ENCODE peak calls at places on chromosomes 4 and X, in five cellular contexts. J is K562, V is foreskin fibroblast, P is NB4, R is uterus. Q is an unnamed sample.

GRCh38 chrX:24372021-24372763 is 11.8 kb downstream of the SUPT20HL1 start:
- DNase-seq in J (no peak), V (no peak), P (no peak), R (no peak), Q (no peak)

GRCh38 chr4:100022792-100023222 is 72.7 kb upstream of the H2AZ1 start:
- DNase-seq in J (no peak), V (no peak), P (no peak), R (no peak), Q (no peak)

GRCh38 chr4:36651253-36651652 is 369.8 kb downstream of the DTHD1 start:
- DNase-seq in J (no peak), V (no peak), P (no peak), R (no peak), Q (no peak)

GRCh38 chrX:111181883-111182400 is 86.0 kb downstream of the PAK3 start:
- DNase-seq in J (no peak), V (no peak), P (no peak), R (no peak), Q (no peak)

GRCh38 chr4:108651068-108651794 is 832 bp downstream of the OSTC start:
- DNase-seq in J (peak; percentile 46), V (peak; percentile 42), P (peak; percentile 66), R (no peak), Q (peak; percentile 70)

GRCh38 chr4:28149762-28150161 is 1289.1 kb downstream of the STIM2 start:
- DNase-seq in J (no peak), V (no peak), P (no peak), R (no peak), Q (no peak)

GRCh38 chr4:125891597-125892258 is 577.0 kb downstream of the FAT4 start:
- DNase-seq in J (no peak), V (peak; percentile 75), P (no peak), R (no peak), Q (peak; percentile 13)

GRCh38 chr4:101306225-101306624 is 41.1 kb downstream of the PPP3CA start:
- DNase-seq in J (no peak), V (no peak), P (no peak), R (no peak), Q (no peak)

GRCh38 chrX:55056820-55057690 is 17.8 kb upstream of the PAGE2B start:
- DNase-seq in J (no peak), V (no peak), P (no peak), R (no peak), Q (peak; percentile 56)

GRCh38 chr4:175891863-175892262 is 79.8 kb upstream of the GPM6A start:
- DNase-seq in J (no peak), V (no peak), P (peak; percentile 19), R (no peak), Q (peak; percentile 0)

GRCh38 chr4:47195706-47196105 is 164.3 kb downstream of the GABRB1 start:
- DNase-seq in J (no peak), V (no peak), P (no peak), R (no peak), Q (no peak)

GRCh38 chr4:80196259-80197131 is 808 bp upstream of the PRDM8 start:
- DNase-seq in J (no peak), V (no peak), P (no peak), R (no peak), Q (no peak)

GRCh38 chrX:69050051-69050785 is 115.0 kb downstream of the PJA1 start:
- DNase-seq in J (no peak), V (no peak), P (no peak), R (no peak), Q (no peak)

GRCh38 chr4:73662709-73663546 is 42.7 kb upstream of the RASSF6 start:
- DNase-seq in J (peak; percentile 51), V (peak; percentile 62), P (peak; percentile 77), R (no peak), Q (peak; percentile 85)

GRCh38 chr4:172708184-172708583 is 460.4 kb upstream of the GALNT7 start:
- DNase-seq in J (no peak), V (no peak), P (no peak), R (no peak), Q (no peak)

GRCh38 chrX:1506916-1507315 is 30.1 kb downstream of the P2RY8 start:
- DNase-seq in J (no peak), V (no peak), P (no peak), R (no peak), Q (no peak)

GRCh38 chrX:123833387-123833786 is 26.5 kb upstream of the XIAP start:
- DNase-seq in J (peak; percentile 72), V (no peak), P (peak; percentile 71), R (peak; percentile 37), Q (peak; percentile 56)

GRCh38 chr4:147950261-147950660 is 218.4 kb downstream of the ARHGAP10 start:
- DNase-seq in J (no peak), V (no peak), P (no peak), R (no peak), Q (no peak)

GRCh38 chr4:11218692-11219091 is 210.0 kb downstream of the HS3ST1 start:
- DNase-seq in J (no peak), V (no peak), P (peak; percentile 10), R (no peak), Q (peak; percentile 6)

GRCh38 chr4:78298618-78299017 is 241.5 kb downstream of the FRAS1 start:
- DNase-seq in J (no peak), V (peak; percentile 59), P (no peak), R (no peak), Q (peak; percentile 54)

GRCh38 chr4:37812713-37813112 is 13.8 kb upstream of the PGM2 start:
- DNase-seq in J (no peak), V (peak; percentile 68), P (no peak), R (no peak), Q (peak; percentile 36)

GRCh38 chr4:95835672-95836071 is 4.2 kb upstream of the PDHA2 start:
- DNase-seq in J (no peak), V (no peak), P (peak; percentile 49), R (no peak), Q (no peak)

GRCh38 chr4:95181446-95182306 is 367.1 kb downstream of the UNC5C start:
- DNase-seq in J (peak; percentile 65), V (no peak), P (no peak), R (no peak), Q (no peak)

GRCh38 chr4:102574317-102574716 is 73.2 kb downstream of the NFKB1 start:
- DNase-seq in J (no peak), V (no peak), P (peak; percentile 78), R (no peak), Q (peak; percentile 25)

GRCh38 chr4:166435449-166435848 is 562.4 kb downstream of the TLL1 start:
- DNase-seq in J (no peak), V (peak; percentile 86), P (no peak), R (no peak), Q (peak; percentile 82)

GRCh38 chrX:148043456-148043855 is 62.3 kb downstream of the FMR1NB start:
- DNase-seq in J (no peak), V (no peak), P (peak; percentile 41), R (no peak), Q (peak; percentile 10)

GRCh38 chr4:38675167-38676121 is 11.4 kb downstream of the KLF3 start:
- DNase-seq in J (peak; percentile 67), V (peak; percentile 74), P (peak; percentile 90), R (peak; percentile 85), Q (peak; percentile 92)

GRCh38 chrX:19846995-19847790 is 40.2 kb downstream of the SH3KBP1 start:
- DNase-seq in J (peak; percentile 16), V (peak; percentile 74), P (peak; percentile 87), R (peak; percentile 28), Q (peak; percentile 74)

GRCh38 chr4:75248770-75249467 is 265.3 kb downstream of the RCHY1 start:
- DNase-seq in J (no peak), V (no peak), P (no peak), R (no peak), Q (no peak)

GRCh38 chr4:184807261-184807660 is 18.5 kb downstream of the ACSL1 start:
- DNase-seq in J (no peak), V (no peak), P (no peak), R (no peak), Q (peak; percentile 22)

GRCh38 chr4:184804621-184805020 is 21.1 kb downstream of the ACSL1 start:
- DNase-seq in J (no peak), V (no peak), P (no peak), R (no peak), Q (no peak)

GRCh38 chr4:184805462-184806245 is 20.1 kb downstream of the ACSL1 start:
- DNase-seq in J (no peak), V (no peak), P (no peak), R (no peak), Q (no peak)

GRCh38 chr4:184806711-184807110 is 19.1 kb downstream of the ACSL1 start:
- DNase-seq in J (no peak), V (no peak), P (no peak), R (no peak), Q (no peak)

GRCh38 chr4:184806246-184806550 is 19.6 kb downstream of the ACSL1 start:
- DNase-seq in J (no peak), V (no peak), P (no peak), R (no peak), Q (no peak)
- H3K4me3 ChIP-seq in J (no peak overlapping the region), V (no peak overlapping the region), P (no peak overlapping the region), R (no peak overlapping the region), Q (no peak overlapping the region)

DNA sequence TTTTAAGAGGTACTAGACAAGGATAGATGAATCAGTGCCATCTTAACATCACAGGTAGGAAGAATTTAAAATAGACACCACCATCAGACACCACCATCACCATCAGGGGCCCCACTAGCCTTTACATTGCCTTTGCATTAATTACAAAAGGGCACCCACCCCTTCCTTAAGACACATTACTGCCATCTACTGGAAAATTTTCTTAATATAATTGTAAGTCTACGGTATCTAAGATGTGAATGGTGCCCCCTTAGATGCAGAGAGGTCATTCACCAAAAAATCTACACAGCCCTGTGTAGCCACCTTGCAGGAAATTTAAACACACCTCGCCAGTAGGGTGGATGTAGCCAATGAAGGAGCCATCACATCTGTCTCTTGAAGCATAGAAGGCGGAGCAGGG is 184.1 kb downstream of the MID1IP1 start:
- DNase-seq in J (peak; percentile 36), V (no peak), P (peak; percentile 58), R (no peak), Q (peak; percentile 20)
- TF ChIP-seq CTCF in J (peak; percentile 50), V (no peak), P (no peak), R (peak; percentile 15), Q (peak; percentile 12)

GRCh38 chr4:156778606-156779005 is 193.0 kb downstream of the PDGFC start:
- DNase-seq in J (no peak), V (no peak), P (no peak), R (no peak), Q (peak; percentile 77)

GRCh38 chr4:156774422-156774821 is 197.2 kb downstream of the PDGFC start:
- DNase-seq in J (no peak), V (peak; percentile 88), P (no peak), R (peak; percentile 63), Q (peak; percentile 95)

GRCh38 chr4:156778093-156778492 is 193.5 kb downstream of the PDGFC start:
- DNase-seq in J (no peak), V (no peak), P (no peak), R (no peak), Q (peak; percentile 67)

GRCh38 chr4:156773648-156774357 is 197.8 kb downstream of the PDGFC start:
- DNase-seq in J (no peak), V (peak; percentile 58), P (no peak), R (no peak), Q (peak; percentile 58)

DNA sequence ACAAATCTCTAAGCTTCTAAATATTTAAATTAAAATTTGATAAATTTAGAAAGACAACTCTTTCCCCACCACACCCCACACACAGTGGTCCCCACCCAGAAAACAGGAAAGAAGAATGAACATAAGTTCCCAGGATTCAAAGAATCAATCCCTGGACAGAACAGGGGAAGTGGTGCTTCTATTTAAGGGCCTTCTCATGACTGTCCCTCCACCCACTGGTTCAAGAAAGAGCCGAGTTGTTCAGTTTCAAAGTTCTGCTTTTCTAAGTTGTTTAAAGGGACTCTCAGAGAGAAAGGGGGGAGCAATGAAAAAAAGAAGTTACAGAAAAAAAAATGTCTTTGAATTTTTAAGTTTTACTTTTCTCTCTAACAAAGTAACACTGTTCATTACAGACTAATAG is 195.8 kb downstream of the PDGFC start:
- DNase-seq in J (no peak), V (no peak), P (no peak), R (no peak), Q (no peak)
- H3K4me3 ChIP-seq in J (no peak overlapping the region), V (no peak overlapping the region), P (no peak overlapping the region), R (no peak overlapping the region), Q (no peak overlapping the region)

GRCh38 chrX:153884136-153885076 is 1.6 kb downstream of the L1CAM start:
- DNase-seq in J (no peak), V (no peak), P (no peak), R (no peak), Q (no peak)
- TF ChIP-seq CTCF in J (no peak), V (no peak), P (no peak), R (no peak), Q (no peak)

Q was measured in fibroblast of the aortic adventitia.